ENCODE peak calls at places on chromosomes 13 and 19, in six cellular contexts. One of them, this sample, is unnamed.

GRCh38 chr13:72062566-72062965 is 195.6 kb upstream of the DACH1 start:
- DNase-seq in C1 segment of cervical spinal cord: no peak
- DNase-seq in adipocyte: no peak
- DNase-seq in HFFc6: no peak
- DNase-seq in substantia nigra: no peak
- DNase-seq in pancreas: no peak
- DNase-seq in this sample: no peak

GRCh38 chr19:28010656-28011055 is 1202.3 kb downstream of the UQCRFS1 start:
- DNase-seq in C1 segment of cervical spinal cord: no peak
- DNase-seq in HFFc6: no peak
- DNase-seq in adipocyte: no peak
- DNase-seq in pancreas: no peak
- DNase-seq in substantia nigra: no peak
- DNase-seq in this sample: no peak

GRCh38 chr13:92838786-92839185 is 387.8 kb upstream of the GPC6 start:
- DNase-seq in substantia nigra: no peak
- DNase-seq in pancreas: no peak
- DNase-seq in C1 segment of cervical spinal cord: no peak
- DNase-seq in adipocyte: no peak
- DNase-seq in HFFc6: peak; percentile 34
- DNase-seq in this sample: peak; percentile 95

GRCh38 chr19:39032164-39032918 is at the start of gene FBXO27:
- DNase-seq in C1 segment of cervical spinal cord: peak; percentile 47
- DNase-seq in HFFc6: no peak
- DNase-seq in pancreas: no peak
- DNase-seq in substantia nigra: peak; percentile 56
- DNase-seq in adipocyte: peak; percentile 16
- DNase-seq in this sample: no peak

GRCh38 chr13:66543780-66544179 is 686.4 kb downstream of the PCDH9 start:
- DNase-seq in substantia nigra: no peak
- DNase-seq in pancreas: no peak
- DNase-seq in C1 segment of cervical spinal cord: no peak
- DNase-seq in HFFc6: no peak
- DNase-seq in adipocyte: no peak
- DNase-seq in this sample: no peak

GRCh38 chr19:3404324-3405260 is 38.2 kb downstream of the NFIC start:
- DNase-seq in HFFc6: peak; percentile 88
- DNase-seq in C1 segment of cervical spinal cord: peak; percentile 92
- DNase-seq in adipocyte: peak; percentile 69
- DNase-seq in pancreas: peak; percentile 94
- DNase-seq in substantia nigra: peak; percentile 87
- DNase-seq in this sample: no peak

GRCh38 chr19:32819415-32820400 is 49.9 kb downstream of the SLC7A9 start:
- DNase-seq in C1 segment of cervical spinal cord: no peak
- DNase-seq in pancreas: no peak
- DNase-seq in HFFc6: no peak
- DNase-seq in substantia nigra: no peak
- DNase-seq in adipocyte: no peak
- DNase-seq in this sample: no peak

GRCh38 chr19:13839193-13839937 is 37.6 kb upstream of the NANOS3 start:
- DNase-seq in substantia nigra: peak; percentile 28
- DNase-seq in adipocyte: peak; percentile 94
- DNase-seq in pancreas: peak; percentile 67
- DNase-seq in C1 segment of cervical spinal cord: no peak
- DNase-seq in HFFc6: peak; percentile 88
- DNase-seq in this sample: peak; percentile 85

GRCh38 chr19:18649371-18650047 is 12.7 kb downstream of the KLHL26 start:
- DNase-seq in pancreas: no peak
- DNase-seq in adipocyte: no peak
- DNase-seq in HFFc6: no peak
- DNase-seq in substantia nigra: peak; percentile 69
- DNase-seq in C1 segment of cervical spinal cord: peak; percentile 47
- DNase-seq in this sample: no peak

GRCh38 chr19:13796301-13797057 is 1.2 kb downstream of the ZSWIM4 start:
- DNase-seq in HFFc6: peak; percentile 96
- DNase-seq in adipocyte: peak; percentile 96
- DNase-seq in C1 segment of cervical spinal cord: no peak
- DNase-seq in substantia nigra: no peak
- DNase-seq in pancreas: peak; percentile 54
- DNase-seq in this sample: peak; percentile 94

GRCh38 chr19:6062274-6062673 is 48.0 kb downstream of the RFX2 start:
- DNase-seq in HFFc6: no peak
- DNase-seq in pancreas: no peak
- DNase-seq in C1 segment of cervical spinal cord: no peak
- DNase-seq in adipocyte: no peak
- DNase-seq in substantia nigra: no peak
- DNase-seq in this sample: peak; percentile 45

GRCh38 chr19:21323000-21323399 is 6.2 kb downstream of the ZNF708 start:
- DNase-seq in pancreas: no peak
- DNase-seq in C1 segment of cervical spinal cord: no peak
- DNase-seq in adipocyte: no peak
- DNase-seq in substantia nigra: no peak
- DNase-seq in HFFc6: no peak
- DNase-seq in this sample: no peak

GRCh38 chr13:90302113-90302512 is 1045.4 kb upstream of the MIR17HG start:
- DNase-seq in HFFc6: peak; percentile 14
- DNase-seq in substantia nigra: no peak
- DNase-seq in C1 segment of cervical spinal cord: no peak
- DNase-seq in adipocyte: peak; percentile 46
- DNase-seq in pancreas: no peak
- DNase-seq in this sample: no peak

GRCh38 chr13:111897846-111898215 is 169.1 kb upstream of the SOX1 start:
- DNase-seq in adipocyte: no peak
- DNase-seq in HFFc6: no peak
- DNase-seq in pancreas: no peak
- DNase-seq in C1 segment of cervical spinal cord: no peak
- DNase-seq in substantia nigra: no peak
- DNase-seq in this sample: no peak

GRCh38 chr13:112904436-112904960 is 64.5 kb upstream of the MCF2L start:
- DNase-seq in C1 segment of cervical spinal cord: no peak
- DNase-seq in adipocyte: no peak
- DNase-seq in HFFc6: no peak
- DNase-seq in substantia nigra: no peak
- DNase-seq in pancreas: no peak
- DNase-seq in this sample: no peak

GRCh38 chr19:49440439-49441209 is 703 bp downstream of the SLC17A7 start:
- DNase-seq in substantia nigra: no peak
- DNase-seq in pancreas: no peak
- DNase-seq in C1 segment of cervical spinal cord: no peak
- DNase-seq in adipocyte: no peak
- DNase-seq in HFFc6: no peak
- DNase-seq in this sample: no peak